ENCODE peak calls at places on chromosomes 3 and 15, in ten cellular contexts. One of them, this sample, is unnamed.

GRCh38 chr3:172152869-172153268 is 113.5 kb downstream of the FNDC3B start:
- DNase-seq in AML-193: no peak
- DNase-seq in NAMALWA: no peak
- DNase-seq in tibial nerve: no peak
- DNase-seq in naive thymus-derived CD8-positive, alpha-beta T cell: no peak
- DNase-seq in natural killer cell: no peak
- DNase-seq in iPS-NIHi11: no peak
- DNase-seq in fibroblast of the conjunctiva: no peak
- DNase-seq in myocyte: peak
- DNase-seq in stimulated activated CD8-positive, alpha-beta memory T cell treated with anti-CD3 and anti-CD28 coated beads, Interleukin-15, amount 100 ng/mL, for 24 hours: no peak
- DNase-seq in this sample: no peak

GRCh38 chr3:63328386-63328785 is 50.3 kb downstream of the SYNPR start:
- DNase-seq in fibroblast of the conjunctiva: no peak
- DNase-seq in myocyte: peak
- DNase-seq in AML-193: no peak
- DNase-seq in natural killer cell: no peak
- DNase-seq in NAMALWA: no peak
- DNase-seq in iPS-NIHi11: no peak
- DNase-seq in naive thymus-derived CD8-positive, alpha-beta T cell: no peak
- DNase-seq in stimulated activated CD8-positive, alpha-beta memory T cell treated with anti-CD3 and anti-CD28 coated beads, Interleukin-15, amount 100 ng/mL, for 24 hours: no peak
- DNase-seq in tibial nerve: no peak
- DNase-seq in this sample: no peak

GRCh38 chr3:45779746-45780735 is 16.3 kb downstream of the SLC6A20 start:
- DNase-seq in stimulated activated CD8-positive, alpha-beta memory T cell treated with anti-CD3 and anti-CD28 coated beads, Interleukin-15, amount 100 ng/mL, for 24 hours: no peak
- DNase-seq in myocyte: no peak
- DNase-seq in fibroblast of the conjunctiva: no peak
- DNase-seq in AML-193: no peak
- DNase-seq in naive thymus-derived CD8-positive, alpha-beta T cell: no peak
- DNase-seq in natural killer cell: no peak
- DNase-seq in iPS-NIHi11: no peak
- DNase-seq in tibial nerve: no peak
- DNase-seq in NAMALWA: no peak
- DNase-seq in this sample: no peak

GRCh38 chr3:149605902-149606301 is 51.9 kb downstream of the WWTR1 start:
- DNase-seq in iPS-NIHi11: no peak
- DNase-seq in myocyte: peak
- DNase-seq in AML-193: no peak
- DNase-seq in NAMALWA: no peak
- DNase-seq in fibroblast of the conjunctiva: no peak
- DNase-seq in stimulated activated CD8-positive, alpha-beta memory T cell treated with anti-CD3 and anti-CD28 coated beads, Interleukin-15, amount 100 ng/mL, for 24 hours: no peak
- DNase-seq in natural killer cell: no peak
- DNase-seq in naive thymus-derived CD8-positive, alpha-beta T cell: no peak
- DNase-seq in tibial nerve: no peak
- DNase-seq in this sample: no peak

GRCh38 chr15:51770902-51771301 is 19.5 kb downstream of the TMOD2 start:
- DNase-seq in iPS-NIHi11: no peak
- DNase-seq in NAMALWA: no peak
- DNase-seq in naive thymus-derived CD8-positive, alpha-beta T cell: no peak
- DNase-seq in natural killer cell: no peak
- DNase-seq in myocyte: no peak
- DNase-seq in tibial nerve: no peak
- DNase-seq in AML-193: no peak
- DNase-seq in fibroblast of the conjunctiva: no peak
- DNase-seq in stimulated activated CD8-positive, alpha-beta memory T cell treated with anti-CD3 and anti-CD28 coated beads, Interleukin-15, amount 100 ng/mL, for 24 hours: no peak
- DNase-seq in this sample: no peak

GRCh38 chr3:101780661-101781060 is 1.6 kb downstream of the NXPE3 start:
- DNase-seq in stimulated activated CD8-positive, alpha-beta memory T cell treated with anti-CD3 and anti-CD28 coated beads, Interleukin-15, amount 100 ng/mL, for 24 hours: no peak
- DNase-seq in AML-193: no peak
- DNase-seq in tibial nerve: no peak
- DNase-seq in myocyte: peak
- DNase-seq in natural killer cell: no peak
- DNase-seq in naive thymus-derived CD8-positive, alpha-beta T cell: no peak
- DNase-seq in NAMALWA: no peak
- DNase-seq in iPS-NIHi11: peak
- DNase-seq in fibroblast of the conjunctiva: peak
- DNase-seq in this sample: no peak

GRCh38 chr15:62739507-62739906 is 303.0 kb upstream of the TPM1 start:
- DNase-seq in AML-193: no peak
- DNase-seq in naive thymus-derived CD8-positive, alpha-beta T cell: no peak
- DNase-seq in myocyte: no peak
- DNase-seq in tibial nerve: no peak
- DNase-seq in stimulated activated CD8-positive, alpha-beta memory T cell treated with anti-CD3 and anti-CD28 coated beads, Interleukin-15, amount 100 ng/mL, for 24 hours: no peak
- DNase-seq in fibroblast of the conjunctiva: no peak
- DNase-seq in iPS-NIHi11: no peak
- DNase-seq in NAMALWA: no peak
- DNase-seq in natural killer cell: no peak
- DNase-seq in this sample: no peak

GRCh38 chr15:99409097-99409473 is 156.7 kb upstream of the MEF2A start:
- DNase-seq in tibial nerve: no peak
- DNase-seq in stimulated activated CD8-positive, alpha-beta memory T cell treated with anti-CD3 and anti-CD28 coated beads, Interleukin-15, amount 100 ng/mL, for 24 hours: no peak
- DNase-seq in myocyte: peak
- DNase-seq in natural killer cell: no peak
- DNase-seq in fibroblast of the conjunctiva: peak
- DNase-seq in iPS-NIHi11: peak
- DNase-seq in naive thymus-derived CD8-positive, alpha-beta T cell: no peak
- DNase-seq in NAMALWA: peak
- DNase-seq in AML-193: peak
- DNase-seq in this sample: no peak

GRCh38 chr3:142987080-142987700 is 14.2 kb upstream of the U2SURP start:
- DNase-seq in tibial nerve: no peak
- DNase-seq in myocyte: peak
- DNase-seq in natural killer cell: no peak
- DNase-seq in NAMALWA: peak
- DNase-seq in fibroblast of the conjunctiva: no peak
- DNase-seq in naive thymus-derived CD8-positive, alpha-beta T cell: no peak
- DNase-seq in iPS-NIHi11: peak
- DNase-seq in stimulated activated CD8-positive, alpha-beta memory T cell treated with anti-CD3 and anti-CD28 coated beads, Interleukin-15, amount 100 ng/mL, for 24 hours: no peak
- DNase-seq in AML-193: peak
- DNase-seq in this sample: no peak

GRCh38 chr3:46987485-46988401 is 8.3 kb downstream of the NBEAL2 start:
- DNase-seq in fibroblast of the conjunctiva: no peak
- DNase-seq in iPS-NIHi11: peak
- DNase-seq in NAMALWA: no peak
- DNase-seq in myocyte: no peak
- DNase-seq in stimulated activated CD8-positive, alpha-beta memory T cell treated with anti-CD3 and anti-CD28 coated beads, Interleukin-15, amount 100 ng/mL, for 24 hours: peak
- DNase-seq in AML-193: peak
- DNase-seq in tibial nerve: no peak
- DNase-seq in naive thymus-derived CD8-positive, alpha-beta T cell: peak
- DNase-seq in natural killer cell: peak
- DNase-seq in this sample: no peak

GRCh38 chr3:112555535-112556170 is 6.1 kb downstream of the ATG3 start:
- DNase-seq in fibroblast of the conjunctiva: no peak
- DNase-seq in AML-193: peak
- DNase-seq in myocyte: no peak
- DNase-seq in natural killer cell: no peak
- DNase-seq in iPS-NIHi11: no peak
- DNase-seq in stimulated activated CD8-positive, alpha-beta memory T cell treated with anti-CD3 and anti-CD28 coated beads, Interleukin-15, amount 100 ng/mL, for 24 hours: no peak
- DNase-seq in tibial nerve: no peak
- DNase-seq in NAMALWA: no peak
- DNase-seq in naive thymus-derived CD8-positive, alpha-beta T cell: no peak
- DNase-seq in this sample: no peak